ENCODE peak calls at places on chromosomes 12 and 14, in eight cellular contexts. S, F, X, Y, I, M, W and C are unnamed samples.

GRCh38 chr12:78004451-78005093 is 173.9 kb downstream of the NAV3 start:
- DNase-seq in X (no peak), S (no peak), Y (no peak), I (no peak), M (no peak), W (no peak), F (no peak), C (no peak)

GRCh38 chr14:99460793-99461192 is 19.9 kb downstream of the SETD3 start:
- DNase-seq in F (no peak), I (no peak), M (no peak), S (no peak), X (peak), Y (no peak), W (no peak), C (no peak)

GRCh38 chr14:39467889-39468524 is 35.8 kb upstream of the FBXO33 start:
- DNase-seq in W (no peak), X (peak), M (no peak), I (no peak), Y (no peak), F (peak), S (no peak), C (no peak)

GRCh38 chr12:74483057-74483456 is 54.6 kb upstream of the ATXN7L3B start:
- DNase-seq in W (no peak), M (no peak), Y (no peak), X (no peak), F (no peak), I (no peak), S (no peak), C (no peak)

GRCh38 chr14:67962215-67962644 is 142.7 kb downstream of the RAD51B start:
- DNase-seq in X (no peak), W (no peak), I (no peak), Y (no peak), S (no peak), F (no peak), M (no peak), C (no peak)

GRCh38 chr14:81406863-81407262 is 6.7 kb upstream of the STON2 start:
- DNase-seq in W (no peak), I (no peak), F (no peak), Y (peak), X (no peak), M (peak), S (no peak), C (no peak)

GRCh38 chr12:47032644-47033043 is 46.8 kb upstream of the PCED1B start:
- DNase-seq in Y (no peak), F (peak), I (no peak), W (no peak), S (no peak), M (no peak), X (no peak), C (no peak)

GRCh38 chr14:55316528-55316927 is 45.3 kb downstream of the FBXO34 start:
- DNase-seq in F (no peak), W (no peak), S (no peak), X (no peak), M (no peak), I (no peak), Y (no peak), C (no peak)

GRCh38 chr12:62692884-62693283 is 226.3 kb downstream of the MON2 start:
- DNase-seq in S (no peak), I (no peak), X (no peak), M (no peak), W (no peak), Y (no peak), F (no peak), C (no peak)

GRCh38 chr12:6368906-6369525 is 6.3 kb downstream of the SCNN1A start:
- DNase-seq in M (no peak), S (no peak), F (no peak), Y (no peak), I (no peak), W (no peak), X (peak), C (no peak)

GRCh38 chr12:6370576-6370935 is 4.8 kb downstream of the SCNN1A start:
- DNase-seq in I (no peak), X (peak), W (no peak), F (no peak), S (no peak), Y (no peak), M (no peak), C (no peak)

GRCh38 chr12:6367969-6368892 is 7.1 kb downstream of the SCNN1A start:
- DNase-seq in M (peak), X (no peak), F (no peak), I (no peak), S (no peak), W (no peak), Y (no peak), C (no peak)

GRCh38 chr12:6369916-6370575 is 5.3 kb downstream of the SCNN1A start:
- DNase-seq in W (no peak), M (no peak), X (peak), F (no peak), S (no peak), I (no peak), Y (no peak), C (no peak)

GRCh38 chr12:6367065-6367968 is 8.0 kb downstream of the SCNN1A start:
- DNase-seq in X (no peak), M (no peak), F (no peak), S (no peak), W (no peak), Y (no peak), I (no peak), C (no peak)
- TF ChIP-seq CTCF in X (peak), M (peak), F (peak), S (peak), W (peak), Y (peak), I (no peak), C (peak)

GRCh38 chr12:10101648-10102220 is 2.9 kb upstream of the CLEC1A start:
- DNase-seq in F (no peak), X (no peak), W (no peak), I (no peak), Y (no peak), S (no peak), M (no peak), C (no peak)

GRCh38 chr12:10098762-10099161 is at the start of gene CLEC1A:
- DNase-seq in W (peak), F (peak), Y (peak), I (no peak), X (peak), S (peak), M (no peak), C (no peak)

GRCh38 chr12:10097521-10097920 is 1.3 kb downstream of the CLEC1A start:
- DNase-seq in F (no peak), X (no peak), Y (no peak), S (no peak), W (no peak), I (no peak), M (no peak), C (no peak)

GRCh38 chr12:10101042-10101579 is 2.3 kb upstream of the CLEC1A start:
- DNase-seq in M (no peak), Y (peak), F (no peak), I (no peak), W (no peak), S (no peak), X (no peak), C (no peak)

DNA sequence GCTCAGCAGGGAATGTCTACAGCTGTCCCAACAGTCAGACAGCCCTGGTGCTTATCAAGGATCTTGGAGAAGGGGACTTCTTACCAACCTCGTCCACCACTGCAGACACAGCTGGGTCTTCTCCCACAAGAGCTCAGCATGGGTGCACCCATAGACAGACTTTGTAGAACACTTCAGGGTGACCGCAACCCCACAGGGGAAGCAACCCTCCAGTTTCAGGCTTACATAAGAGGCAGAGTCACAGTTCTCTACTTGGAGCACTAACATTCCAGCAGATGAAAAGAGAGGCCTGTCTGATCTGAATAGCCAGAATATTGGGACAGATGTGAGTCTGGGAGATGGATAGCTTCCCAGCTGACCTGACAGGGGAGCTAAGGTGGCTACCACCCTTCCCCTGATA is 3.5 kb upstream of the CLEC1A start:
- DNase-seq in X (no peak), Y (no peak), S (no peak), I (no peak), F (no peak), W (no peak), M (no peak), C (no peak)
- H3K27ac ChIP-seq in X (no peak), Y (no peak), S (no peak), I (no peak), F (no peak), W (no peak), M (no peak), C (no peak)

DNA sequence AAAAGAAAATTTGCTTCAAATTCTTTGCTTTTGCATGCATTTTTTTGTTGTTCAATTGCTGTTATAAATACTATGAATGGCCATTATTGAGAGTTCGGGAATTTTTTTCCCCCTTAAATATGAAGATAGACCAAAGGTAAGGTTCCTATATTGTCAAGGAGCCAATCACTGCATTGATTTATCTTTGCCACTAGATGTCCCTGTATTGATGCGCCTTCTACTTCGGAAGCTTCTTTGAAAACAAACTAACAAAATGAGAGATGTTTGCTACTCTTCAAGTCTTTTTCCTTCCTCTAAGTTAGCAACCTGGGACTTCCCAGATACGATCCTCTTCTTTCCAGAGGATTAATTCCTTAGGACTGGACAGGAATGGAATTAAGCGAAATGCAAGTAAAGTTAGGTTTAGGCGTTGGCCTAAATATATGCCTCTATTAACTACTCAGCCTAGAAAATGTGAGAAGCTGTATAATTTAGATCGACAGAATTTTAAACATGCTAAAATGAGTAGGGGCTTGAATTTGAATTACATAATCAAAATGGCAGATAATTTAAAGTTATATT is 318.1 kb downstream of the AEBP2 start:
- DNase-seq in S (no peak), M (no peak), F (peak), Y (no peak), I (no peak), W (no peak), X (no peak), C (no peak)
- TF ChIP-seq CTCF in S (peak), M (peak), F (peak), Y (no peak), I (no peak), W (peak), X (peak), C (no peak)

DNA sequence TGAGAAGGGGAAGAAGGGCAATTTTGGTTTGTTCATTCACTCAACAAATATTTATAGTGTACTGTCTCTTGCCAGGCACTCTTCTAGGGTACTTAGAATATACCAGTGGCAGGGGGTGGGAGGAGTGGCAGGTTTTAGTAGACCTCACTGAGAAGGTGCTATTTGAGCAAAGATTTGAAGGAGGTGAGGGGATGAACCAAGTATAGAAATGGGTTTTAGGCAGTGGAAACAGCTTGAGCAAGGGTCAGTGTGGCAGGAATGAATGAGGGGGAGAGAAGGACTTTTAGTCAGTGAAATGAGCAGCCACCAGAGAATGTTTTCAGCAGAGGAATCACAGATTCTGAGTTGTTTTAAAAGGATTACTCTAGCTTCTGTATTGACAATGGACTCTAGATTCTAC is 2.3 kb downstream of the PRIM1 start:
- DNase-seq in S (no peak), W (no peak), F (no peak), Y (no peak), I (no peak), X (no peak), M (no peak), C (no peak)
- H3K27ac ChIP-seq in S (no peak), W (no peak), F (no peak), Y (no peak), I (no peak), X (no peak), M (no peak), C (no peak)

DNA sequence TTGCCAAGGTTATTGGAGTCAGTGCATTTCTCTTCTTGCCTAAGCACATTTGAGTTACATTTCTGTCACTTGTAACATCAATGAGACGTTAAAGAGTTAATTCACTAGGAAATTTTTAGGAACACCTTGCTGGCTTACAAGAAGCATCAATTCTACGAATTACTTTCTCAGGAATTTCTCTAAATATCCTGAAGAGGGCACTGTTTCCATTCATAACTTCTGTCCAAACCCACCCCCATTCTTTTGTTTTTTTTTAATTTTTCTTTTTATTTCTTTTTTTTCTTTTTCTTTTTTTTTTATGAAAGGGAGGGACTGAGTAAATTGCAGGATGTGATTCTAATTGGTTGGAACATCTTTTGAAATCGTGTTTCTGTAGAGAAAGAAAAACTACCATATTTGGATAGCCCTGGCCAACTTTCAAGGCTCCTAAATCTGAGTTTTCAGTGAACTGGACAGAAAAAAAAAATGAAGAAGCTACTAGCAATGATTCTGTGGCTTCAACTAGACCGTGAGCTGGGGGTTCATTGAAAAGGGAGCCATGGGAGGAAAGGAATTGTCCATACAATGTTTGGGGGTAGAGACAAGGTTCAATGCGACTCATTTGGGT is 285.3 kb downstream of the DAD1 start:
- DNase-seq in M (no peak), Y (no peak), X (no peak), S (no peak), F (peak), I (no peak), W (no peak), C (no peak)
- TF ChIP-seq CTCF in M (no peak), Y (no peak), X (peak), S (peak), F (peak), I (no peak), W (peak), C (no peak)